ENCODE peak calls at places on chromosome 9, in ten cellular contexts. One of them, this sample, is unnamed.

GRCh38 chr9:135501261-135502167 is 1.0 kb downstream of the MRPS2 start:
- DNase-seq in transverse colon: peak; percentile 66
- DNase-seq in right cardiac atrium: no peak
- DNase-seq in heart right ventricle: no peak
- DNase-seq in heart left ventricle: no peak
- DNase-seq in A549: peak; percentile 71
- DNase-seq in IMR-90: no peak
- DNase-seq in fibroblast of lung: no peak
- DNase-seq in CD4-positive, alpha-beta memory T cell: no peak
- DNase-seq in A673: no peak
- DNase-seq in this sample: no peak

GRCh38 chr9:117555964-117556629 is 141.2 kb upstream of the ASTN2 start:
- DNase-seq in heart right ventricle: peak; percentile 28
- DNase-seq in fibroblast of lung: peak; percentile 0
- DNase-seq in CD4-positive, alpha-beta memory T cell: no peak
- DNase-seq in transverse colon: peak; percentile 71
- DNase-seq in A549: peak; percentile 62
- DNase-seq in right cardiac atrium: peak; percentile 47
- DNase-seq in heart left ventricle: peak; percentile 10
- DNase-seq in A673: peak; percentile 73
- DNase-seq in IMR-90: no peak
- DNase-seq in this sample: no peak

GRCh38 chr9:36141288-36141687 is 4.8 kb downstream of the GLIPR2 start:
- DNase-seq in transverse colon: no peak
- DNase-seq in fibroblast of lung: no peak
- DNase-seq in CD4-positive, alpha-beta memory T cell: no peak
- DNase-seq in A549: peak; percentile 30
- DNase-seq in heart right ventricle: no peak
- DNase-seq in heart left ventricle: no peak
- DNase-seq in IMR-90: peak; percentile 41
- DNase-seq in A673: no peak
- DNase-seq in right cardiac atrium: no peak
- DNase-seq in this sample: no peak

GRCh38 chr9:124389146-124389939 is 25.9 kb downstream of the PSMB7 start:
- DNase-seq in CD4-positive, alpha-beta memory T cell: no peak
- DNase-seq in transverse colon: no peak
- DNase-seq in right cardiac atrium: no peak
- DNase-seq in fibroblast of lung: no peak
- DNase-seq in heart right ventricle: no peak
- DNase-seq in heart left ventricle: no peak
- DNase-seq in A673: no peak
- DNase-seq in IMR-90: no peak
- DNase-seq in A549: no peak
- DNase-seq in this sample: no peak

GRCh38 chr9:104927216-104927911 is 591 bp downstream of the ABCA1 start:
- DNase-seq in A549: peak; percentile 66
- DNase-seq in transverse colon: peak; percentile 44
- DNase-seq in heart right ventricle: no peak
- DNase-seq in IMR-90: peak; percentile 47
- DNase-seq in heart left ventricle: peak; percentile 37
- DNase-seq in right cardiac atrium: peak; percentile 64
- DNase-seq in CD4-positive, alpha-beta memory T cell: peak; percentile 22
- DNase-seq in fibroblast of lung: peak; percentile 62
- DNase-seq in A673: peak; percentile 10
- DNase-seq in this sample: no peak

GRCh38 chr9:136719212-136719880 is 7.0 kb downstream of the DIPK1B start:
- DNase-seq in IMR-90: no peak
- DNase-seq in fibroblast of lung: no peak
- DNase-seq in A549: no peak
- DNase-seq in transverse colon: no peak
- DNase-seq in heart right ventricle: no peak
- DNase-seq in heart left ventricle: peak; percentile 57
- DNase-seq in CD4-positive, alpha-beta memory T cell: no peak
- DNase-seq in A673: no peak
- DNase-seq in right cardiac atrium: peak; percentile 79
- DNase-seq in this sample: no peak

GRCh38 chr9:134436926-134437325 is 110.7 kb downstream of the RXRA start:
- DNase-seq in CD4-positive, alpha-beta memory T cell: no peak
- DNase-seq in fibroblast of lung: no peak
- DNase-seq in heart right ventricle: no peak
- DNase-seq in right cardiac atrium: no peak
- DNase-seq in A549: no peak
- DNase-seq in A673: no peak
- DNase-seq in IMR-90: no peak
- DNase-seq in transverse colon: no peak
- DNase-seq in heart left ventricle: no peak
- DNase-seq in this sample: no peak

GRCh38 chr9:14205463-14205862 is 108.5 kb downstream of the NFIB start:
- DNase-seq in transverse colon: no peak
- DNase-seq in A673: no peak
- DNase-seq in heart right ventricle: no peak
- DNase-seq in heart left ventricle: no peak
- DNase-seq in IMR-90: peak; percentile 82
- DNase-seq in CD4-positive, alpha-beta memory T cell: no peak
- DNase-seq in right cardiac atrium: no peak
- DNase-seq in A549: peak; percentile 48
- DNase-seq in fibroblast of lung: peak; percentile 98
- DNase-seq in this sample: no peak

GRCh38 chr9:116870566-116870965 is 183.5 kb downstream of the TRIM32 start:
- DNase-seq in IMR-90: no peak
- DNase-seq in right cardiac atrium: no peak
- DNase-seq in fibroblast of lung: no peak
- DNase-seq in heart left ventricle: no peak
- DNase-seq in CD4-positive, alpha-beta memory T cell: no peak
- DNase-seq in heart right ventricle: no peak
- DNase-seq in A673: no peak
- DNase-seq in A549: peak; percentile 77
- DNase-seq in transverse colon: no peak
- DNase-seq in this sample: no peak

GRCh38 chr9:101880846-101881245 is 142.4 kb upstream of the GRIN3A start:
- DNase-seq in transverse colon: no peak
- DNase-seq in right cardiac atrium: no peak
- DNase-seq in heart left ventricle: no peak
- DNase-seq in fibroblast of lung: no peak
- DNase-seq in CD4-positive, alpha-beta memory T cell: no peak
- DNase-seq in A549: no peak
- DNase-seq in IMR-90: no peak
- DNase-seq in A673: no peak
- DNase-seq in heart right ventricle: no peak
- DNase-seq in this sample: no peak

GRCh38 chr9:101881508-101881907 is 143.1 kb upstream of the GRIN3A start:
- DNase-seq in A673: peak; percentile 1
- DNase-seq in right cardiac atrium: no peak
- DNase-seq in IMR-90: no peak
- DNase-seq in heart left ventricle: no peak
- DNase-seq in transverse colon: no peak
- DNase-seq in CD4-positive, alpha-beta memory T cell: no peak
- DNase-seq in A549: no peak
- DNase-seq in heart right ventricle: no peak
- DNase-seq in fibroblast of lung: no peak
- DNase-seq in this sample: no peak

GRCh38 chr9:101877439-101877838 is 139.0 kb upstream of the GRIN3A start:
- DNase-seq in A673: no peak
- DNase-seq in heart left ventricle: no peak
- DNase-seq in CD4-positive, alpha-beta memory T cell: no peak
- DNase-seq in fibroblast of lung: no peak
- DNase-seq in IMR-90: no peak
- DNase-seq in transverse colon: no peak
- DNase-seq in right cardiac atrium: no peak
- DNase-seq in A549: no peak
- DNase-seq in heart right ventricle: no peak
- DNase-seq in this sample: no peak

DNA sequence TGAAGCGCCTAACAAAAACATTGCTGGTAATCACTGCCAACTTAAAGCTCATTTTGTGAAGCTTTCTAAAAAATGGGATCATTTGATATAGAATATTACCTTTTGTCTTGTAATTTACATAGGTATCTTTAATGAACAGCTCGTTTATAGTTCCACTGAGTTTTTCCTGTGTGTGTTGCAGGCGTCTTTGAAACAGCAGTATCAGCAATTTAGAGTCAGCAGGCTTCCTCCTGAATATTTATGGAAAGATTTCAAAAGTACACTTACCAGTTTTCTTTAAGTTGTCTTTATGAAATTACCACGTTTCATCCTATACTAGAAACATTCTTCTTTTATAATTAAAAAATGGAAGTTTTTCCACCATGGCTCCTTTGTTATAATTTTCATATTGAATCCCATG is 140.3 kb upstream of the GRIN3A start:
- DNase-seq in transverse colon: no peak
- DNase-seq in A673: no peak
- DNase-seq in IMR-90: no peak
- DNase-seq in right cardiac atrium: no peak
- DNase-seq in fibroblast of lung: no peak
- DNase-seq in heart right ventricle: no peak
- DNase-seq in CD4-positive, alpha-beta memory T cell: no peak
- DNase-seq in A549: no peak
- DNase-seq in heart left ventricle: no peak
- DNase-seq in this sample: no peak
- H3K9me3 ChIP-seq in transverse colon: no peaks in the 10 kb centered on the region
- H3K9me3 ChIP-seq in A673: peaks cover 4% of the 10 kb centered on the region
- H3K9me3 ChIP-seq in IMR-90: peaks cover 8% of the 10 kb centered on the region
- H3K9me3 ChIP-seq in right cardiac atrium: no peaks in the 10 kb centered on the region
- H3K9me3 ChIP-seq in fibroblast of lung: no peaks in the 10 kb centered on the region
- H3K9me3 ChIP-seq in heart right ventricle: no peaks in the 10 kb centered on the region
- H3K9me3 ChIP-seq in CD4-positive, alpha-beta memory T cell: no peaks in the 10 kb centered on the region
- H3K9me3 ChIP-seq in A549: no peaks in the 10 kb centered on the region
- H3K9me3 ChIP-seq in heart left ventricle: no peaks in the 10 kb centered on the region
- H3K9me3 ChIP-seq in this sample: no peaks in the 10 kb centered on the region

GRCh38 chr9:88026133-88026510 is 51.8 kb upstream of the CDK20 start:
- DNase-seq in IMR-90: no peak
- DNase-seq in heart left ventricle: no peak
- DNase-seq in A549: no peak
- DNase-seq in A673: no peak
- DNase-seq in CD4-positive, alpha-beta memory T cell: no peak
- DNase-seq in right cardiac atrium: no peak
- DNase-seq in heart right ventricle: no peak
- DNase-seq in transverse colon: no peak
- DNase-seq in fibroblast of lung: no peak
- DNase-seq in this sample: no peak

GRCh38 chr9:88028338-88028737 is 54.0 kb upstream of the CDK20 start:
- DNase-seq in fibroblast of lung: no peak
- DNase-seq in heart left ventricle: no peak
- DNase-seq in IMR-90: no peak
- DNase-seq in A673: no peak
- DNase-seq in right cardiac atrium: no peak
- DNase-seq in CD4-positive, alpha-beta memory T cell: no peak
- DNase-seq in transverse colon: no peak
- DNase-seq in A549: no peak
- DNase-seq in heart right ventricle: no peak
- DNase-seq in this sample: no peak

GRCh38 chr9:88023001-88023400 is 48.7 kb upstream of the CDK20 start:
- DNase-seq in A673: no peak
- DNase-seq in heart right ventricle: no peak
- DNase-seq in transverse colon: no peak
- DNase-seq in heart left ventricle: no peak
- DNase-seq in CD4-positive, alpha-beta memory T cell: no peak
- DNase-seq in fibroblast of lung: no peak
- DNase-seq in right cardiac atrium: no peak
- DNase-seq in A549: no peak
- DNase-seq in IMR-90: no peak
- DNase-seq in this sample: no peak

GRCh38 chr9:88024896-88025295 is 50.6 kb upstream of the CDK20 start:
- DNase-seq in CD4-positive, alpha-beta memory T cell: no peak
- DNase-seq in transverse colon: no peak
- DNase-seq in fibroblast of lung: no peak
- DNase-seq in heart right ventricle: no peak
- DNase-seq in right cardiac atrium: no peak
- DNase-seq in heart left ventricle: no peak
- DNase-seq in IMR-90: no peak
- DNase-seq in A549: no peak
- DNase-seq in A673: peak; percentile 60
- DNase-seq in this sample: no peak

GRCh38 chr9:88025411-88026132 is 51.2 kb upstream of the CDK20 start:
- DNase-seq in fibroblast of lung: no peak
- DNase-seq in transverse colon: no peak
- DNase-seq in A549: no peak
- DNase-seq in heart left ventricle: no peak
- DNase-seq in IMR-90: no peak
- DNase-seq in heart right ventricle: no peak
- DNase-seq in A673: no peak
- DNase-seq in right cardiac atrium: no peak
- DNase-seq in CD4-positive, alpha-beta memory T cell: no peak
- DNase-seq in this sample: no peak
- H3K27ac ChIP-seq in fibroblast of lung: no peak overlapping the region
- H3K27ac ChIP-seq in transverse colon: no peak overlapping the region
- H3K27ac ChIP-seq in A549: no peak overlapping the region
- H3K27ac ChIP-seq in heart left ventricle: no peak overlapping the region
- H3K27ac ChIP-seq in IMR-90: no peak overlapping the region
- H3K27ac ChIP-seq in heart right ventricle: no peak overlapping the region
- H3K27ac ChIP-seq in A673: peak overlapping the region; percentile 44
- H3K27ac ChIP-seq in right cardiac atrium: no peak overlapping the region
- H3K27ac ChIP-seq in CD4-positive, alpha-beta memory T cell: no peak overlapping the region
- H3K27ac ChIP-seq in this sample: no peak overlapping the region

GRCh38 chr9:25990376-25990775 is 312.1 kb upstream of the TUSC1 start:
- DNase-seq in A673: no peak
- DNase-seq in right cardiac atrium: no peak
- DNase-seq in heart right ventricle: no peak
- DNase-seq in fibroblast of lung: no peak
- DNase-seq in transverse colon: no peak
- DNase-seq in A549: no peak
- DNase-seq in IMR-90: no peak
- DNase-seq in CD4-positive, alpha-beta memory T cell: no peak
- DNase-seq in heart left ventricle: no peak
- DNase-seq in this sample: no peak

GRCh38 chr9:25994605-25995004 is 316.4 kb upstream of the TUSC1 start:
- DNase-seq in CD4-positive, alpha-beta memory T cell: no peak
- DNase-seq in A673: no peak
- DNase-seq in heart right ventricle: no peak
- DNase-seq in A549: no peak
- DNase-seq in IMR-90: no peak
- DNase-seq in fibroblast of lung: no peak
- DNase-seq in transverse colon: no peak
- DNase-seq in right cardiac atrium: no peak
- DNase-seq in heart left ventricle: no peak
- DNase-seq in this sample: no peak
- H3K9me3 ChIP-seq in CD4-positive, alpha-beta memory T cell: no peaks in the 10 kb centered on the region
- H3K9me3 ChIP-seq in A673: no peaks in the 10 kb centered on the region
- H3K9me3 ChIP-seq in heart right ventricle: peaks cover 20% of the 10 kb centered on the region
- H3K9me3 ChIP-seq in A549: no peaks in the 10 kb centered on the region
- H3K9me3 ChIP-seq in IMR-90: peaks cover 3% of the 10 kb centered on the region
- H3K9me3 ChIP-seq in fibroblast of lung: no peaks in the 10 kb centered on the region
- H3K9me3 ChIP-seq in transverse colon: no peaks in the 10 kb centered on the region
- H3K9me3 ChIP-seq in right cardiac atrium: peaks cover 1% of the 10 kb centered on the region
- H3K9me3 ChIP-seq in heart left ventricle: peaks cover 15% of the 10 kb centered on the region
- H3K9me3 ChIP-seq in this sample: peaks cover 4% of the 10 kb centered on the region

DNA sequence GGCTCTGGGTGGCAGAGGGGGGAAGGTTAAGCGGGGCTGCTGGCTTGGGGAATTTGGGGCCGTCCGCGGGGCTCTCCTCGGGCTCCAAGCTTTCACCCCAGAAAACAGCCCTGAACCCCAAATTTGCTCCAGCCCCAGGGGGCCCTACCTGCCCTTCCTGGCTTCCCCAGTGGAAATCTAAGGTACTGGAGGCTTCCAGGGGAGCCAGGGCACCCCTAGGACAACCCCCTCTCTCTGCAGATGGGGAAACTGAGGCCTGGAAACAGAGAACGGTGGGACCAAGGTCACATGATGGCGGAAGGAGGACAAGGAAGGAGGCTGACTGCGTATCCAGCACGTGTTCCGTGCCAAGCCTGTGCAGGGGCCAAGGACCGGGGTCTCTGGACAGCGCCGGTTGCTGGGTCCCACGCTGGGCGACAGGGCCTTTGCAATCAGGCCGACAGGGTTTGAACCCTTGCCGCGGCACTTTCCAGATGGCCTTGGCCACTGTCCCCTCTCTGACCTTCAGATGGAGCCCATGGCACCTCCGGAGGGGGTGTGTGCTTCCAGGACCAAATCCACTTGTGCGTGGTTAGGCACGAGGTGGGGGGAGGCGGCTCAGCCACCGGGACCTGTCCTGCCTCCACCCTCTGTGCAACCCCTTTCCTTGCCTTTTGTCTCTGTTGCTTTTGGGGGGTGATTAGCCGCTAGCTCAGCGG is 183.1 kb downstream of the C9orf50 start:
- DNase-seq in IMR-90: no peak
- DNase-seq in transverse colon: no peak
- DNase-seq in fibroblast of lung: no peak
- DNase-seq in A673: no peak
- DNase-seq in heart left ventricle: peak; percentile 45
- DNase-seq in A549: no peak
- DNase-seq in heart right ventricle: peak; percentile 25
- DNase-seq in CD4-positive, alpha-beta memory T cell: no peak
- DNase-seq in right cardiac atrium: peak; percentile 77
- DNase-seq in this sample: no peak
- H3K27ac ChIP-seq in IMR-90: peak overlapping the region; percentile 51
- H3K27ac ChIP-seq in transverse colon: peak overlapping the region; percentile 56
- H3K27ac ChIP-seq in fibroblast of lung: no peak overlapping the region
- H3K27ac ChIP-seq in A673: peak overlapping the region; percentile 28
- H3K27ac ChIP-seq in heart left ventricle: peak overlapping the region; percentile 72
- H3K27ac ChIP-seq in A549: peak overlapping the region; percentile 93
- H3K27ac ChIP-seq in heart right ventricle: peak overlapping the region; percentile 72
- H3K27ac ChIP-seq in CD4-positive, alpha-beta memory T cell: no peak overlapping the region
- H3K27ac ChIP-seq in right cardiac atrium: peak overlapping the region; percentile 40
- H3K27ac ChIP-seq in this sample: no peak overlapping the region